ENCODE peak calls at places on chromosomes 5 and 9, in seven cellular contexts. D is NCI-H774, J is osteocyte, V is GM23248, W is globus pallidus, B is lung microvascular endothelial cell, I is A172. K is an unnamed sample.

GRCh38 chr5:87845734-87846133 is 422.9 kb downstream of the TMEM161B start:
- DNase-seq in D (no peak), J (no peak), V (no peak), W (no peak), B (no peak), I (peak), K (no peak)

GRCh38 chr5:38827525-38827924 is 18.3 kb upstream of the OSMR start:
- DNase-seq in D (no peak), J (no peak), V (peak), W (no peak), B (no peak), I (no peak), K (no peak)

GRCh38 chr9:95816716-95817115 is 58.8 kb upstream of the ERCC6L2 start:
- DNase-seq in D (no peak), J (no peak), V (peak), W (no peak), B (no peak), I (peak), K (peak)

GRCh38 chr5:141524604-141525597 is 36.0 kb downstream of the PCDHGC5 start:
- DNase-seq in D (peak), J (peak), V (peak), W (peak), B (peak), I (peak), K (peak)

GRCh38 chr5:154475613-154476342 is 2.2 kb downstream of the HAND1 start:
- DNase-seq in D (no peak), J (no peak), V (no peak), W (no peak), B (no peak), I (no peak), K (no peak)

GRCh38 chr9:120723547-120723946 is 9.3 kb upstream of the MEGF9 start:
- DNase-seq in D (peak), J (no peak), V (peak), W (no peak), B (no peak), I (no peak), K (no peak)

GRCh38 chr9:88741335-88741734 is 206.4 kb downstream of the NXNL2 start:
- DNase-seq in D (no peak), J (no peak), V (no peak), W (no peak), B (no peak), I (no peak), K (peak)

GRCh38 chr5:138657360-138657759 is 82.2 kb upstream of the HSPA9 start:
- DNase-seq in D (no peak), J (no peak), V (no peak), W (no peak), B (peak), I (no peak), K (no peak)

GRCh38 chr9:130118841-130119520 is 53.2 kb upstream of the NCS1 start:
- DNase-seq in D (peak), J (peak), V (peak), W (no peak), B (no peak), I (peak), K (peak)

GRCh38 chr9:124285903-124286291 is 28.1 kb downstream of the NEK6 start:
- DNase-seq in D (no peak), J (peak), V (peak), W (peak), B (peak), I (peak), K (no peak)

GRCh38 chr5:132497488-132497997 is 7.0 kb upstream of the IRF1 start:
- DNase-seq in D (no peak), J (peak), V (peak), W (no peak), B (peak), I (peak), K (peak)

GRCh38 chr9:83511051-83511450 is 27.1 kb downstream of the FRMD3 start:
- DNase-seq in D (peak), J (no peak), V (peak), W (no peak), B (peak), I (peak), K (no peak)

GRCh38 chr5:132003170-132003744 is 8.2 kb downstream of the ACSL6 start:
- DNase-seq in D (no peak), J (no peak), V (peak), W (peak), B (no peak), I (no peak), K (peak)

GRCh38 chr5:23242891-23243290 is 264.5 kb upstream of the PRDM9 start:
- DNase-seq in D (no peak), J (no peak), V (no peak), W (no peak), B (no peak), I (no peak), K (no peak)

GRCh38 chr5:109695005-109695926 is 5.5 kb downstream of the MAN2A1 start:
- DNase-seq in D (no peak), J (no peak), V (no peak), W (no peak), B (no peak), I (no peak), K (no peak)

GRCh38 chr9:136831002-136831719 is 11.1 kb upstream of the AJM1 start:
- DNase-seq in D (no peak), J (no peak), V (no peak), W (no peak), B (no peak), I (no peak), K (no peak)

GRCh38 chr9:133691659-133692363 is 46.3 kb downstream of the SARDH start:
- DNase-seq in D (no peak), J (no peak), V (peak), W (no peak), B (no peak), I (peak), K (no peak)

GRCh38 chr5:75601996-75602395 is 9.3 kb upstream of the ANKDD1B start:
- DNase-seq in D (no peak), J (no peak), V (peak), W (no peak), B (no peak), I (peak), K (no peak)

GRCh38 chr9:108786756-108787663 is 68.8 kb downstream of the ACTL7B start:
- DNase-seq in D (no peak), J (no peak), V (peak), W (no peak), B (no peak), I (peak), K (no peak)

GRCh38 chr5:138954257-138955012 is 79.3 kb upstream of the LRRTM2 start:
- DNase-seq in D (no peak), J (no peak), V (no peak), W (peak), B (no peak), I (no peak), K (peak)

GRCh38 chr5:131209175-131209505 is 38.4 kb downstream of the LYRM7 start:
- DNase-seq in D (no peak), J (no peak), V (no peak), W (no peak), B (no peak), I (no peak), K (no peak)

GRCh38 chr9:72633966-72634365 is 112.6 kb downstream of the TMC1 start:
- DNase-seq in D (no peak), J (no peak), V (peak), W (no peak), B (no peak), I (peak), K (no peak)

GRCh38 chr9:135907006-135907434 is 326 bp downstream of the CAMSAP1 start:
- DNase-seq in D (peak), J (no peak), V (peak), W (no peak), B (no peak), I (no peak), K (no peak)

GRCh38 chr5:150358261-150359095 is 981 bp downstream of the TCOF1 start:
- DNase-seq in D (no peak), J (no peak), V (peak), W (no peak), B (peak), I (no peak), K (no peak)

GRCh38 chr9:114166606-114167572 is 11.6 kb downstream of the COL27A1 start:
- DNase-seq in D (no peak), J (no peak), V (no peak), W (no peak), B (peak), I (peak), K (no peak)

GRCh38 chr5:134524826-134525686 is at the start of gene JADE2:
- DNase-seq in D (peak), J (no peak), V (peak), W (peak), B (peak), I (peak), K (peak)

GRCh38 chr5:176183321-176184074 is 54.7 kb upstream of the SIMC1 start:
- DNase-seq in D (peak), J (peak), V (no peak), W (no peak), B (no peak), I (no peak), K (peak)

GRCh38 chr5:64883912-64884311 is 115.2 kb downstream of the CWC27 start:
- DNase-seq in D (no peak), J (no peak), V (no peak), W (no peak), B (no peak), I (no peak), K (no peak)

GRCh38 chr5:137695651-137696428 is 40.0 kb downstream of the KLHL3 start:
- DNase-seq in D (no peak), J (no peak), V (no peak), W (peak), B (peak), I (no peak), K (no peak)